ENCODE peak calls at places on chromosomes 13 and 19, in nine cellular contexts. J is PC-3; A is glutamatergic neuron; Y is left lung; P is anterior cingulate cortex; B is left ventricle myocardium inferior; I is activated CD8-positive, alpha-beta memory T cell treated with anti-CD3 and anti-CD28 coated beads, Interleukin-2, amount 10 ng/mL, durations not matched to agents 7 days and 5 days; G is EL; S is activated naive CD4-positive, alpha-beta T cell treated with anti-CD3 and anti-CD28 coated beads, Interleukin-2, amount 10 ng/mL, durations not matched to agents 7 days and 5 days. O is an unnamed sample.

GRCh38 chr13:34900288-34900739 is 41.8 kb upstream of the NBEA start:
- DNase-seq in J (no peak), A (no peak), Y (no peak), P (no peak), B (no peak), I (no peak), G (no peak), S (no peak), O (no peak)

GRCh38 chr19:45444318-45445041 is 20.8 kb upstream of the ERCC1 start:
- DNase-seq in J (peak; percentile 75), A (peak; percentile 93), Y (peak; percentile 99), P (peak; percentile 85), B (peak; percentile 97), I (peak; percentile 89), G (peak; percentile 84), S (peak; percentile 86), O (peak; percentile 70)

GRCh38 chr19:1136201-1136600 is 32.4 kb downstream of the GPX4 start:
- DNase-seq in J (no peak), A (no peak), Y (no peak), P (no peak), B (no peak), I (no peak), G (no peak), S (no peak), O (no peak)

GRCh38 chr19:912181-913079 is 589 bp downstream of the R3HDM4 start:
- DNase-seq in J (no peak), A (peak; percentile 33), Y (no peak), P (no peak), B (no peak), I (peak; percentile 59), G (no peak), S (peak; percentile 69), O (peak; percentile 56)

GRCh38 chr13:29676535-29676934 is 81.0 kb upstream of the SLC7A1 start:
- DNase-seq in J (no peak), A (no peak), Y (no peak), P (no peak), B (no peak), I (no peak), G (peak; percentile 75), S (no peak), O (no peak)

GRCh38 chr13:96533408-96533807 is 443.5 kb downstream of the HS6ST3 start:
- DNase-seq in J (no peak), A (no peak), Y (no peak), P (no peak), B (no peak), I (no peak), G (no peak), S (no peak), O (no peak)

GRCh38 chr19:35703343-35703742 is 1.0 kb upstream of the ZBTB32 start:
- DNase-seq in J (no peak), A (no peak), Y (no peak), P (no peak), B (no peak), I (no peak), G (no peak), S (no peak), O (no peak)

GRCh38 chr13:33634526-33635111 is 183.3 kb upstream of the RFC3 start:
- DNase-seq in J (no peak), A (no peak), Y (no peak), P (peak; percentile 14), B (no peak), I (no peak), G (no peak), S (no peak), O (no peak)

GRCh38 chr19:32498641-32499200 is 82.3 kb upstream of the PDCD5 start:
- DNase-seq in J (no peak), A (no peak), Y (no peak), P (no peak), B (no peak), I (peak; percentile 53), G (peak; percentile 1), S (no peak), O (no peak)

GRCh38 chr13:102900193-102900608 is 54.4 kb downstream of the ERCC5 start:
- DNase-seq in J (no peak), A (no peak), Y (no peak), P (no peak), B (no peak), I (no peak), G (no peak), S (no peak), O (no peak)

GRCh38 chr13:22235285-22235949 is 564.5 kb downstream of the FGF9 start:
- DNase-seq in J (no peak), A (no peak), Y (no peak), P (no peak), B (no peak), I (no peak), G (no peak), S (no peak), O (no peak)

GRCh38 chr19:44050740-44051653 is 839 bp upstream of the ZNF223 start:
- DNase-seq in J (no peak), A (no peak), Y (no peak), P (peak; percentile 7), B (no peak), I (no peak), G (peak; percentile 6), S (peak; percentile 30), O (no peak)

GRCh38 chr13:49683489-49683888 is 7.8 kb downstream of the EBPL start:
- DNase-seq in J (no peak), A (no peak), Y (no peak), P (no peak), B (no peak), I (peak; percentile 51), G (no peak), S (no peak), O (no peak)

GRCh38 chr19:42097461-42097860 is 21.5 kb downstream of the ZNF574 start:
- DNase-seq in J (no peak), A (no peak), Y (no peak), P (no peak), B (no peak), I (no peak), G (no peak), S (no peak), O (no peak)